ENCODE peak calls at places on chromosomes 7 and 10, in five cellular contexts. A is heart left ventricle; Y is OCI-LY7; O is CD4-positive, CD25-positive, alpha-beta regulatory T cell; B is body of pancreas. T is an unnamed sample.

GRCh38 chr10:48455392-48456151 is 149.1 kb downstream of the MAPK8 start:
- DNase-seq in A (no peak), Y (no peak), O (no peak), B (peak; percentile 7), T (no peak)

GRCh38 chr7:107946881-107947280 is 55.9 kb downstream of the DLD start:
- DNase-seq in A (no peak), Y (no peak), O (no peak), B (no peak), T (no peak)

GRCh38 chr10:114518401-114519305 is 114.4 kb upstream of the AFAP1L2 start:
- DNase-seq in A (no peak), Y (no peak), O (no peak), B (no peak), T (no peak)

GRCh38 chr7:50860598-50860997 is 77.9 kb upstream of the GRB10 start:
- DNase-seq in A (no peak), Y (no peak), O (no peak), B (no peak), T (no peak)

GRCh38 chr10:80459047-80459865 is 5.1 kb downstream of the TSPAN14 start:
- DNase-seq in A (peak; percentile 65), Y (peak; percentile 82), O (peak; percentile 55), B (no peak), T (peak; percentile 89)

GRCh38 chr7:118245267-118246040 is 20.9 kb downstream of the ANKRD7 start:
- DNase-seq in A (no peak), Y (no peak), O (no peak), B (no peak), T (peak; percentile 16)

GRCh38 chr7:123788584-123788983 is 39.8 kb upstream of the WASL start:
- DNase-seq in A (no peak), Y (no peak), O (no peak), B (no peak), T (no peak)

GRCh38 chr10:34638405-34639054 is 176.6 kb downstream of the PARD3 start:
- DNase-seq in A (peak; percentile 79), Y (peak; percentile 74), O (peak; percentile 42), B (peak; percentile 85), T (peak; percentile 83)

GRCh38 chr7:157233677-157234076 is 95.0 kb downstream of the UBE3C start:
- DNase-seq in A (no peak), Y (no peak), O (no peak), B (no peak), T (no peak)

GRCh38 chr7:84194484-84195260 is at the start of gene SEMA3A:
- DNase-seq in A (peak; percentile 17), Y (no peak), O (peak; percentile 14), B (peak; percentile 15), T (peak; percentile 58)

GRCh38 chr7:44638611-44639557 is 32.5 kb downstream of the OGDH start:
- DNase-seq in A (peak; percentile 60), Y (peak; percentile 79), O (peak; percentile 76), B (peak; percentile 72), T (peak; percentile 95)

GRCh38 chr7:134890246-134891240 is 95.8 kb upstream of the AGBL3 start:
- DNase-seq in A (peak; percentile 37), Y (no peak), O (no peak), B (peak; percentile 29), T (no peak)

GRCh38 chr10:7311256-7312178 is 99.3 kb downstream of the SFMBT2 start:
- DNase-seq in A (no peak), Y (no peak), O (no peak), B (no peak), T (no peak)

GRCh38 chr7:73436031-73436929 is 2.7 kb downstream of the FZD9 start:
- DNase-seq in A (no peak), Y (no peak), O (no peak), B (no peak), T (no peak)

GRCh38 chr7:105521731-105522458 is at the start of gene PUS7:
- DNase-seq in A (peak; percentile 90), Y (peak; percentile 92), O (peak; percentile 74), B (peak; percentile 90), T (peak; percentile 94)

GRCh38 chr10:64430690-64431323 is 909.6 kb downstream of the REEP3 start:
- DNase-seq in A (no peak), Y (peak; percentile 1), O (no peak), B (no peak), T (peak; percentile 4)

GRCh38 chr10:58721781-58722180 is 209.1 kb downstream of the BICC1 start:
- DNase-seq in A (no peak), Y (no peak), O (no peak), B (no peak), T (no peak)

GRCh38 chr7:152894295-152895170 is 135.0 kb downstream of the ACTR3B start:
- DNase-seq in A (no peak), Y (peak; percentile 38), O (no peak), B (no peak), T (peak; percentile 8)

GRCh38 chr10:11745045-11745444 is 2.9 kb downstream of the ECHDC3 start:
- DNase-seq in A (no peak), Y (no peak), O (no peak), B (no peak), T (no peak)

GRCh38 chr7:159042639-159043101 is 102.0 kb downstream of the VIPR2 start:
- DNase-seq in A (no peak), Y (no peak), O (no peak), B (no peak), T (no peak)

GRCh38 chr10:128629111-128630096 is 503.2 kb upstream of the MKI67 start:
- DNase-seq in A (no peak), Y (no peak), O (no peak), B (no peak), T (no peak)

GRCh38 chr7:36653671-36654355 is 70.5 kb downstream of the AOAH start:
- DNase-seq in A (no peak), Y (no peak), O (no peak), B (no peak), T (no peak)

GRCh38 chr10:132704008-132704814 is 81.7 kb downstream of the NKX6-2 start:
- DNase-seq in A (no peak), Y (no peak), O (no peak), B (peak; percentile 4), T (no peak)
- H3K4me3 ChIP-seq in A (no peak overlapping the region), Y (no peak overlapping the region), O (no peak overlapping the region), B (no peak overlapping the region), T (no peak overlapping the region)

GRCh38 chr10:22344781-22345300 is 455 bp upstream of the SPAG6 start:
- DNase-seq in A (no peak), Y (no peak), O (no peak), B (no peak), T (no peak)

GRCh38 chr10:22346087-22346661 is 878 bp downstream of the SPAG6 start:
- DNase-seq in A (no peak), Y (no peak), O (no peak), B (no peak), T (no peak)

GRCh38 chr10:22343761-22344160 is 1.5 kb upstream of the SPAG6 start:
- DNase-seq in A (no peak), Y (no peak), O (no peak), B (no peak), T (no peak)

GRCh38 chr10:22344204-22344603 is 1.1 kb upstream of the SPAG6 start:
- DNase-seq in A (no peak), Y (no peak), O (no peak), B (no peak), T (no peak)

DNA sequence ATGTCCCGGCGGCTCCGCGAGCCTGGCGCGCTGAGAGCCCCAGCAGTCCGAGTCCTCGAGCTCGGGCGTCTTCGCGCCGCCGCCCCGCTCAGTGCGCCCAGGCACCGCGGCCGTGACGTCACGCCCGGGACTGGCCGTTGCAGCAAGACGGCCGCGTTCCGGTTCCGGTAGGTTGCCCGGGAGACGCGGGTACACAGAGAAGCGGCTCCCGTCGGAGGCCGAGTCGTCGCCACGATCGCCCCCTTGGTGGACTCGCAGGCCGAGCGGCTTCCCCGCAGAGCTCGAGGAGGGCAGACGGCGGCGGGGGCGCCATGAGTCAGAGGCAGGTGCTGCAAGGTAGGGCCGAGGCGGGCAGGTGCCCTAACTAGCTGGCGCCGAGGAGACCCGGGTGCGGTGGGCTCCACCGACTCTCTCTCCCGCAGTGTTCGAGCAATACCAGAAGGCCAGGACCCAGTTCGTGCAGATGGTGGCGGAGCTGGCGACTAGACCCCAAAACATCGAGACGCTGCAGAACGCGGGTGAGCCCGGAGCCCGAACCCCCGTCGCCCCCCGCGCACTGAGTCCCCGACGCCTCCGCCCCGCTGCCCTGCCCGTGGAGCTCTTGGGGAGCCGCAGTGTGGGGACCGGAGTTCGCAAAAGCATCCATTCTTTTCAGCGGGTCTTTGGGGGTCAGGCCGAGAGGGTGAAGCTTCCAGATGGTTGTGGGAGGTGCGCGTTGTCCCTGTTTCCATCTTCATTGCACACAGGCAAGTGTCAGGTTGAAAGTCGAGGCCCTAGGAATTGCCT is at the start of gene SPAG6:
- DNase-seq in A (peak; percentile 39), Y (no peak), O (no peak), B (peak; percentile 49), T (peak; percentile 37)
- H3K4me3 ChIP-seq in A (peak within 1 kb of the TSS; percentile 8), Y (no peak within 1 kb of the TSS), O (no peak within 1 kb of the TSS), B (no peak within 1 kb of the TSS), T (peak within 1 kb of the TSS; percentile 5)

GRCh38 chr10:96092999-96093767 is 36.9 kb upstream of the ZNF518A start:
- DNase-seq in A (no peak), Y (no peak), O (no peak), B (no peak), T (no peak)
- H3K4me3 ChIP-seq in A (no peak overlapping the region), Y (no peak overlapping the region), O (no peak overlapping the region), B (no peak overlapping the region), T (no peak overlapping the region)

DNA sequence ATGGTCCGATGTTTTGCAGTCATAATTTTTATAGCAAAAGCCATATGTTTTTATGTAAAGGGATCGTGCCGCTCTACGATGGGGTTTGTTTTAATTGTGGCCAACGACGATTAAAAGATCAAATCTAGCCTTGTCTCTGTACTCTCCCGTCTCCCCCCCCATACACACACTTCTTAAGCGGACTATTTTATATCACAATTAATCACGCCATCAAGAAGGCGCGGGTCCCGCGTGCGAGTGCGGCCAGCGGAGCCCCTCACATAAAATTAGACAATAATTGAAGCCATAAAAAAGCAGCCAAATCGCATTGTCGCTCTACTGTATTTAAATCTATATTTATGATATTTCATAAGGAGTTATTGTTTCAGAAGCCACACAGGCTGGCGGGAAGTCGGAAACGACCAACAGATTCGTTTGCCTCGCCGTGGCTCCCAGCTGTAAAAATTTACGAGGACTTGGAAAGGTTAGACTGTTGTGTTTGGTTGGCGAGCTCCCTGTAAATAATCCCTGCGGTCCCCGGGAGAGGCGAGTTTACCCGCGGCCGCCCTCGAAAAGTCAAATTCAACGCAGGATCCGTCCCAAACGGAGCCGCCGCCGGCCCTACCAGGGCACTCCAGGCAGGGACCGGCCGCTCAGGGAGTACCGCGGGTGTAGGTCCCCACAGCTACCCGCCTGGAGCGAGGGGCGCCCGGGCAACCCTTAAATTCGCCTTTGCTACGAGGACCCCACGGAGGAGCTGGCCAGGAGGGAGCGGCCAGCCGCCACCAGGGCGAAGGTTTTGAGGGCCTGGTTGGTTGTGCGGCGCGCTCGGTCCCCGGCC is 528 bp upstream of the HOXA9 start:
- DNase-seq in A (no peak), Y (no peak), O (no peak), B (no peak), T (no peak)
- H3K4me3 ChIP-seq in A (peak overlapping the region; percentile 22), Y (no peak overlapping the region), O (no peak overlapping the region), B (no peak overlapping the region), T (no peak overlapping the region)

T was measured in GM12865.